ENCODE peak calls at places on chromosomes 16 and 17, in four cellular contexts. One of them, this sample, is unnamed. For H3K4me1, the result is how much of the 10 kb centered on the place peaks cover.

GRCh38 chr16:57592591-57593003 is 35.8 kb upstream of the ADGRG1 start:
- DNase-seq in endothelial cell of umbilical vein: no peak
- DNase-seq in left ventricle myocardium inferior: no peak
- DNase-seq in heart right ventricle: no peak
- DNase-seq in this sample: no peak

GRCh38 chr17:79036609-79037008 is 12.6 kb downstream of the C1QTNF1 start:
- DNase-seq in endothelial cell of umbilical vein: peak
- DNase-seq in left ventricle myocardium inferior: no peak
- DNase-seq in heart right ventricle: no peak
- DNase-seq in this sample: no peak

GRCh38 chr16:87045462-87046216 is 271.6 kb downstream of the C16orf95 start:
- DNase-seq in endothelial cell of umbilical vein: no peak
- DNase-seq in left ventricle myocardium inferior: no peak
- DNase-seq in heart right ventricle: no peak
- DNase-seq in this sample: no peak

GRCh38 chr16:29857133-29857760 is 5.8 kb downstream of the CDIPT start:
- DNase-seq in endothelial cell of umbilical vein: no peak
- DNase-seq in left ventricle myocardium inferior: no peak
- DNase-seq in heart right ventricle: no peak
- DNase-seq in this sample: no peak

GRCh38 chr17:68343976-68344375 is 52.7 kb downstream of the ARSG start:
- DNase-seq in endothelial cell of umbilical vein: no peak
- DNase-seq in left ventricle myocardium inferior: no peak
- DNase-seq in heart right ventricle: no peak
- DNase-seq in this sample: no peak

GRCh38 chr16:2486645-2487516 is 12.0 kb downstream of the TBC1D24 start:
- DNase-seq in endothelial cell of umbilical vein: no peak
- DNase-seq in left ventricle myocardium inferior: peak
- DNase-seq in heart right ventricle: peak
- DNase-seq in this sample: peak

GRCh38 chr16:86387461-86388440 is 122.6 kb upstream of the FOXF1 start:
- DNase-seq in endothelial cell of umbilical vein: peak
- DNase-seq in left ventricle myocardium inferior: no peak
- DNase-seq in heart right ventricle: no peak
- DNase-seq in this sample: no peak

GRCh38 chr17:9658593-9659211 is 13.4 kb downstream of the USP43 start:
- DNase-seq in endothelial cell of umbilical vein: no peak
- DNase-seq in left ventricle myocardium inferior: no peak
- DNase-seq in heart right ventricle: no peak
- DNase-seq in this sample: no peak

GRCh38 chr17:29590261-29590978 is 972 bp upstream of the GIT1 start:
- DNase-seq in endothelial cell of umbilical vein: no peak
- DNase-seq in left ventricle myocardium inferior: no peak
- DNase-seq in heart right ventricle: peak
- DNase-seq in this sample: no peak

GRCh38 chr17:41793749-41794602 is 7.5 kb upstream of the JUP start:
- DNase-seq in endothelial cell of umbilical vein: peak
- DNase-seq in left ventricle myocardium inferior: no peak
- DNase-seq in heart right ventricle: no peak
- DNase-seq in this sample: no peak
- H3K27ac ChIP-seq in endothelial cell of umbilical vein: peak
- H3K27ac ChIP-seq in left ventricle myocardium inferior: peak
- H3K27ac ChIP-seq in heart right ventricle: peak
- H3K27ac ChIP-seq in this sample: peak

GRCh38 chr17:72538921-72539352 is 418.1 kb downstream of the SOX9 start:
- DNase-seq in endothelial cell of umbilical vein: no peak
- DNase-seq in left ventricle myocardium inferior: no peak
- DNase-seq in heart right ventricle: no peak
- DNase-seq in this sample: no peak

GRCh38 chr17:72539981-72540897 is 419.4 kb downstream of the SOX9 start:
- DNase-seq in endothelial cell of umbilical vein: peak
- DNase-seq in left ventricle myocardium inferior: peak
- DNase-seq in heart right ventricle: peak
- DNase-seq in this sample: peak

GRCh38 chr17:72545756-72546155 is 424.9 kb downstream of the SOX9 start:
- DNase-seq in endothelial cell of umbilical vein: no peak
- DNase-seq in left ventricle myocardium inferior: no peak
- DNase-seq in heart right ventricle: no peak
- DNase-seq in this sample: no peak

GRCh38 chr17:72538443-72538842 is 417.6 kb downstream of the SOX9 start:
- DNase-seq in endothelial cell of umbilical vein: no peak
- DNase-seq in left ventricle myocardium inferior: no peak
- DNase-seq in heart right ventricle: no peak
- DNase-seq in this sample: no peak

DNA sequence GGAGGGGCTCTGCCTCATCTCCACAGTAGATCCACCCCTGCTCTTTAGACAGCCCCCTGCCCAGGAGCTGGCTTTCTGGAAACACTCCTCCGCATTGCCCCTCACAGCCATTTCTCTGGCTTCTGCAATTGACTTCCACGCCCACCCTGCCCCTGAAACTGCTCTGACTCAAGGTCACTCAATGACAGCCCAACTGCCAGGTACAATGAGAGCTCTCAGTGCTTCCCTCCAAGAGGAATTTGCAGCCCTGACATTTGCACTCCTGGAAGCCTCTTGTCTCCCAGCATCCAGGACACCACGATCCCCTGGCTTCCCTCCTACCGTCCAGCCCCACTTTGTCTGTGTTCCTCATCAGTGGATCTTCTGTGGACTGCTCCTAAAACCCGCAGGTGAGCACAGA is 421.5 kb downstream of the SOX9 start:
- DNase-seq in endothelial cell of umbilical vein: no peak
- DNase-seq in left ventricle myocardium inferior: no peak
- DNase-seq in heart right ventricle: no peak
- DNase-seq in this sample: no peak
- H3K4me1 ChIP-seq in endothelial cell of umbilical vein: under half
- H3K4me1 ChIP-seq in left ventricle myocardium inferior: under half
- H3K4me1 ChIP-seq in heart right ventricle: under half
- H3K4me1 ChIP-seq in this sample: under half

GRCh38 chr17:81712468-81713003 is 452 bp downstream of the SLC25A10 start:
- DNase-seq in endothelial cell of umbilical vein: no peak
- DNase-seq in left ventricle myocardium inferior: no peak
- DNase-seq in heart right ventricle: peak
- DNase-seq in this sample: peak
- TF ChIP-seq CTCF in endothelial cell of umbilical vein: peak
- TF ChIP-seq CTCF in left ventricle myocardium inferior: no peak
- TF ChIP-seq CTCF in heart right ventricle: no peak
- TF ChIP-seq CTCF in this sample: peak

GRCh38 chr17:50183439-50184001 is 17.7 kb downstream of the SGCA start:
- DNase-seq in endothelial cell of umbilical vein: no peak
- DNase-seq in left ventricle myocardium inferior: no peak
- DNase-seq in heart right ventricle: no peak
- DNase-seq in this sample: no peak
- H3K27ac ChIP-seq in endothelial cell of umbilical vein: no peak
- H3K27ac ChIP-seq in left ventricle myocardium inferior: no peak
- H3K27ac ChIP-seq in heart right ventricle: no peak
- H3K27ac ChIP-seq in this sample: no peak